ENCODE peak calls at places on chromosomes 1 and 21, in six cellular contexts. F is endothelial cell, X is fibroblast of the aortic adventitia, I is T-helper 1 cell, M is NCI-H510A, L is mammary epithelial cell. A is an unnamed sample.

GRCh38 chr21:34792504-34793089 is 123.8 kb downstream of the CLIC6 start:
- DNase-seq in F (no peak), X (no peak), I (no peak), M (no peak), L (no peak), A (no peak)

GRCh38 chr21:27564684-27565280 is 597.9 kb upstream of the ADAMTS5 start:
- DNase-seq in F (peak; percentile 29), X (peak; percentile 71), I (no peak), M (no peak), L (peak; percentile 42), A (peak; percentile 10)

GRCh38 chr1:224256642-224257041 is 73.3 kb downstream of the NVL start:
- DNase-seq in F (no peak), X (no peak), I (no peak), M (no peak), L (no peak), A (no peak)

GRCh38 chr1:41855713-41856112 is 63.0 kb downstream of the HIVEP3 start:
- DNase-seq in F (no peak), X (no peak), I (no peak), M (no peak), L (peak; percentile 40), A (no peak)

GRCh38 chr1:79982218-79982617 is 975.7 kb upstream of the ADGRL4 start:
- DNase-seq in F (peak; percentile 16), X (peak; percentile 100), I (no peak), M (no peak), L (no peak), A (no peak)

GRCh38 chr1:76160225-76160624 is 85.7 kb downstream of the ST6GALNAC3 start:
- DNase-seq in F (no peak), X (no peak), I (no peak), M (no peak), L (no peak), A (no peak)

GRCh38 chr1:23957096-23957495 is 2.5 kb upstream of the PNRC2 start:
- DNase-seq in F (no peak), X (no peak), I (no peak), M (peak; percentile 64), L (peak; percentile 64), A (no peak)

GRCh38 chr1:4621646-4622045 is 32.8 kb upstream of the AJAP1 start:
- DNase-seq in F (no peak), X (no peak), I (no peak), M (no peak), L (no peak), A (no peak)

GRCh38 chr1:156894711-156895407 is 1.3 kb downstream of the PEAR1 start:
- DNase-seq in F (no peak), X (peak; percentile 63), I (no peak), M (no peak), L (no peak), A (no peak)

GRCh38 chr1:8218351-8219092 is 99.4 kb upstream of the SLC45A1 start:
- DNase-seq in F (no peak), X (peak; percentile 31), I (no peak), M (no peak), L (peak; percentile 27), A (no peak)

GRCh38 chr1:177511036-177511435 is 340.3 kb downstream of the BRINP2 start:
- DNase-seq in F (no peak), X (no peak), I (no peak), M (no peak), L (peak; percentile 6), A (no peak)

GRCh38 chr1:176119549-176119948 is 87.5 kb downstream of the COP1 start:
- DNase-seq in F (no peak), X (peak; percentile 13), I (no peak), M (no peak), L (peak; percentile 3), A (no peak)

A was measured in nucleus accumbens.